ENCODE peak calls at places on chromosomes 5 and 9, in four cellular contexts. A is GM23248, T is T-helper 1 cell, E is OCI-LY7. V is an unnamed sample.

GRCh38 chr5:39714036-39714698 is 289.4 kb upstream of the DAB2 start:
- DNase-seq in A (peak; percentile 70), T (peak; percentile 31), E (peak; percentile 39), V (peak; percentile 38)

GRCh38 chr5:171242521-171242920 is 66.5 kb upstream of the TLX3 start:
- DNase-seq in A (no peak), T (no peak), E (no peak), V (no peak)

GRCh38 chr5:1315709-1316587 is 21.1 kb upstream of the TERT start:
- DNase-seq in A (peak; percentile 24), T (peak; percentile 66), E (peak; percentile 99), V (no peak)

GRCh38 chr5:180341595-180341994 is 11.5 kb downstream of the GFPT2 start:
- DNase-seq in A (no peak), T (no peak), E (no peak), V (no peak)

GRCh38 chr9:14530301-14530700 is 162.9 kb downstream of the ZDHHC21 start:
- DNase-seq in A (no peak), T (no peak), E (no peak), V (no peak)

GRCh38 chr9:83041771-83042170 is 21.2 kb downstream of the RASEF start:
- DNase-seq in A (no peak), T (no peak), E (no peak), V (no peak)

GRCh38 chr5:40276426-40277102 is 403.2 kb upstream of the PTGER4 start:
- DNase-seq in A (no peak), T (no peak), E (no peak), V (no peak)

GRCh38 chr5:90056911-90057705 is 352.4 kb downstream of the CETN3 start:
- DNase-seq in A (no peak), T (no peak), E (no peak), V (no peak)

GRCh38 chr5:10539685-10539998 is 24.2 kb upstream of the ANKRD33B start:
- DNase-seq in A (peak; percentile 65), T (no peak), E (no peak), V (no peak)

GRCh38 chr9:7286101-7286500 is 513.5 kb downstream of the DMAC1 start:
- DNase-seq in A (no peak), T (no peak), E (no peak), V (no peak)

GRCh38 chr5:172175263-172175719 is 12.7 kb downstream of the STK10 start:
- DNase-seq in A (no peak), T (peak; percentile 84), E (peak; percentile 93), V (no peak)

GRCh38 chr9:120387257-120387999 is 192.5 kb downstream of the CDK5RAP2 start:
- DNase-seq in A (no peak), T (no peak), E (no peak), V (no peak)

GRCh38 chr5:135662683-135663082 is 83.9 kb upstream of the CXCL14 start:
- DNase-seq in A (no peak), T (no peak), E (no peak), V (no peak)

GRCh38 chr9:6630502-6631206 is 14.9 kb downstream of the GLDC start:
- DNase-seq in A (no peak), T (no peak), E (no peak), V (no peak)

GRCh38 chr9:76911971-76912370 is 6.1 kb upstream of the PRUNE2 start:
- DNase-seq in A (no peak), T (no peak), E (no peak), V (no peak)

GRCh38 chr9:20557890-20558608 is 64.2 kb downstream of the MLLT3 start:
- DNase-seq in A (peak; percentile 13), T (no peak), E (no peak), V (no peak)

GRCh38 chr5:105304859-105305258 is 1742.3 kb upstream of the NUDT12 start:
- DNase-seq in A (no peak), T (no peak), E (no peak), V (no peak)

GRCh38 chr9:138046641-138047301 is 169.2 kb downstream of the CACNA1B start:
- DNase-seq in A (no peak), T (no peak), E (no peak), V (no peak)

GRCh38 chr9:136179101-136179616 is 25.8 kb downstream of the LHX3 start:
- DNase-seq in A (no peak), T (no peak), E (no peak), V (no peak)

GRCh38 chr9:4106081-4106491 is 193.8 kb downstream of the GLIS3 start:
- DNase-seq in A (no peak), T (no peak), E (no peak), V (no peak)

GRCh38 chr9:120711841-120712538 is 2.3 kb downstream of the MEGF9 start:
- DNase-seq in A (no peak), T (no peak), E (no peak), V (no peak)

GRCh38 chr5:98556707-98557106 is 216.8 kb upstream of the RGMB start:
- DNase-seq in A (peak; percentile 29), T (no peak), E (no peak), V (no peak)

GRCh38 chr9:130895038-130895437 is 1.6 kb downstream of the QRFP start:
- DNase-seq in A (no peak), T (no peak), E (no peak), V (no peak)

GRCh38 chr5:134114886-134115805 is 665 bp downstream of the TCF7 start:
- DNase-seq in A (peak; percentile 35), T (peak; percentile 66), E (peak; percentile 20), V (no peak)

GRCh38 chr5:54764691-54765090 is 220.7 kb downstream of the ESM1 start:
- DNase-seq in A (peak; percentile 46), T (no peak), E (no peak), V (no peak)

GRCh38 chr5:172716796-172717313 is 54.1 kb downstream of the DUSP1 start:
- DNase-seq in A (peak; percentile 89), T (peak; percentile 82), E (peak; percentile 66), V (peak; percentile 74)

GRCh38 chr5:40378431-40379175 is 301.1 kb upstream of the PTGER4 start:
- DNase-seq in A (no peak), T (no peak), E (no peak), V (no peak)

GRCh38 chr9:81183763-81184162 is 505.6 kb downstream of the TLE1 start:
- DNase-seq in A (no peak), T (no peak), E (no peak), V (no peak)

GRCh38 chr5:143672806-143673205 is 139.2 kb upstream of the HMHB1 start:
- DNase-seq in A (no peak), T (no peak), E (no peak), V (peak; percentile 59)

GRCh38 chr9:80085668-80086067 is 513.9 kb downstream of the TLE4 start:
- DNase-seq in A (no peak), T (no peak), E (no peak), V (no peak)

GRCh38 chr5:51187953-51188591 is 195.2 kb upstream of the ISL1 start:
- DNase-seq in A (no peak), T (no peak), E (no peak), V (no peak)

GRCh38 chr9:121321039-121321503 is 49.0 kb downstream of the STOM start:
- DNase-seq in A (no peak), T (no peak), E (no peak), V (no peak)

V was measured in putamen.